ENCODE peak calls at places on chromosome 7, in eight cellular contexts. K is activated T-cell treated with anti-CD3 and anti-CD28 coated beads for 1 hour, M is NCI-H1105, H is posterior cingulate gyrus, O is SK-MEL-5, C is posterior vena cava, G is putamen, S is GM03348. V is an unnamed sample.

GRCh38 chr7:68321076-68321639 is 1277.1 kb upstream of the AUTS2 start:
- DNase-seq in S (no peak), O (peak), M (peak), K (no peak), G (peak), C (no peak), H (no peak), V (no peak)

GRCh38 chr7:155427411-155428038 is 30.4 kb upstream of the EN2 start:
- DNase-seq in O (no peak), M (no peak), K (no peak), G (no peak), S (no peak), H (peak), C (peak), V (no peak)

GRCh38 chr7:101535333-101535732 is 93.8 kb downstream of the MYL10 start:
- DNase-seq in H (no peak), C (no peak), O (no peak), K (no peak), G (no peak), S (no peak), M (no peak), V (no peak)

GRCh38 chr7:93715234-93715633 is 140.7 kb upstream of the CALCR start:
- DNase-seq in S (peak), O (peak), M (no peak), G (no peak), H (peak), C (peak), K (no peak), V (no peak)

GRCh38 chr7:1641173-1641572 is 28.9 kb upstream of the ELFN1 start:
- DNase-seq in G (no peak), S (no peak), M (no peak), K (no peak), O (no peak), C (no peak), H (peak), V (no peak)

GRCh38 chr7:108014747-108015682 is 12.1 kb upstream of the LAMB1 start:
- DNase-seq in O (peak), M (no peak), K (no peak), H (no peak), C (no peak), S (peak), G (no peak), V (no peak)

GRCh38 chr7:88842217-88842616 is 46.7 kb upstream of the TEX47 start:
- DNase-seq in S (no peak), C (no peak), O (no peak), H (no peak), G (no peak), K (no peak), M (peak), V (no peak)

GRCh38 chr7:114663502-114663901 is 248.9 kb downstream of the FOXP2 start:
- DNase-seq in S (no peak), G (peak), M (peak), O (peak), K (no peak), H (no peak), C (no peak), V (no peak)

GRCh38 chr7:36363515-36363914 is 26.1 kb upstream of the ANLN start:
- DNase-seq in H (no peak), O (no peak), K (no peak), C (no peak), G (no peak), S (no peak), M (no peak), V (no peak)

GRCh38 chr7:142030294-142030693 is 34.6 kb downstream of the MGAM start:
- DNase-seq in S (no peak), M (no peak), H (no peak), C (no peak), K (no peak), O (peak), G (no peak), V (no peak)

GRCh38 chr7:16695621-16696237 is 49.7 kb downstream of the BZW2 start:
- DNase-seq in M (peak), K (no peak), O (peak), G (peak), H (no peak), C (no peak), S (peak), V (no peak)

GRCh38 chr7:43211276-43211675 is 98.8 kb downstream of the HECW1 start:
- DNase-seq in O (no peak), M (no peak), K (no peak), S (no peak), H (no peak), C (no peak), G (no peak), V (no peak)

GRCh38 chr7:158828343-158829020 is 827 bp downstream of the ESYT2 start:
- DNase-seq in G (no peak), O (no peak), M (peak), K (no peak), C (peak), H (peak), S (peak), V (no peak)

GRCh38 chr7:77950548-77950947 is 152.0 kb downstream of the PHTF2 start:
- DNase-seq in C (no peak), S (no peak), G (no peak), H (no peak), M (no peak), O (no peak), K (no peak), V (no peak)

GRCh38 chr7:27171636-27172387 is 2.3 kb downstream of the HOXA10 start:
- DNase-seq in H (peak), O (no peak), C (no peak), K (no peak), S (no peak), G (no peak), M (no peak), V (peak)

GRCh38 chr7:41858196-41858595 is 155.3 kb upstream of the INHBA start:
- DNase-seq in S (peak), H (no peak), O (no peak), C (no peak), G (no peak), K (no peak), M (no peak), V (no peak)

V was measured in CD8-positive, alpha-beta T cell.